ENCODE peak calls at places on chromosomes 6 and 20, in seven cellular contexts. C is GM12865; O is left lung; V is progenitor cell of endocrine pancreas; Y is GM20000; D is IMR-90; A is CD4-positive, alpha-beta T cell. N is an unnamed sample.

GRCh38 chr20:25346349-25346748 is 44.3 kb downstream of the ABHD12 start:
- DNase-seq in C (no peak), O (no peak), V (no peak), Y (no peak), D (no peak), A (no peak), N (no peak)

GRCh38 chr6:89035252-89036106 is 45.1 kb upstream of the PNRC1 start:
- DNase-seq in C (no peak), O (peak), V (no peak), Y (no peak), D (peak), A (no peak), N (no peak)

GRCh38 chr6:169545956-169546355 is 155.9 kb downstream of the WDR27 start:
- DNase-seq in C (no peak), O (no peak), V (no peak), Y (no peak), D (peak), A (no peak), N (no peak)

GRCh38 chr6:26304213-26305096 is 60.5 kb upstream of the BTN3A2 start:
- DNase-seq in C (peak), O (peak), V (no peak), Y (peak), D (peak), A (no peak), N (no peak)

GRCh38 chr20:17227199-17227535 is 327 bp downstream of the PCSK2 start:
- DNase-seq in C (no peak), O (no peak), V (no peak), Y (no peak), D (no peak), A (no peak), N (no peak)

GRCh38 chr20:41617059-41617921 is 887 bp downstream of the CHD6 start:
- DNase-seq in C (peak), O (peak), V (peak), Y (peak), D (peak), A (peak), N (no peak)

GRCh38 chr20:41358230-41358629 is 8.4 kb downstream of the EMILIN3 start:
- DNase-seq in C (no peak), O (no peak), V (no peak), Y (no peak), D (no peak), A (no peak), N (no peak)

GRCh38 chr20:49510562-49511117 is 28.2 kb upstream of the KCNB1 start:
- DNase-seq in C (no peak), O (peak), V (no peak), Y (no peak), D (peak), A (no peak), N (no peak)

GRCh38 chr20:62860391-62860923 is 1.2 kb downstream of the TCFL5 start:
- DNase-seq in C (no peak), O (peak), V (no peak), Y (no peak), D (peak), A (no peak), N (no peak)

GRCh38 chr6:40997256-40997957 is 41.6 kb downstream of the UNC5CL start:
- DNase-seq in C (no peak), O (peak), V (peak), Y (no peak), D (peak), A (no peak), N (no peak)

GRCh38 chr20:10260316-10260715 is 41.7 kb downstream of the SNAP25 start:
- DNase-seq in C (no peak), O (no peak), V (no peak), Y (no peak), D (no peak), A (no peak), N (no peak)

GRCh38 chr6:83051386-83052172 is 14.1 kb downstream of the UBE3D start:
- DNase-seq in C (no peak), O (no peak), V (no peak), Y (no peak), D (no peak), A (no peak), N (no peak)

GRCh38 chr6:158020272-158020711 is 38.6 kb downstream of the SYNJ2 start:
- DNase-seq in C (no peak), O (no peak), V (no peak), Y (no peak), D (no peak), A (no peak), N (no peak)

DNA sequence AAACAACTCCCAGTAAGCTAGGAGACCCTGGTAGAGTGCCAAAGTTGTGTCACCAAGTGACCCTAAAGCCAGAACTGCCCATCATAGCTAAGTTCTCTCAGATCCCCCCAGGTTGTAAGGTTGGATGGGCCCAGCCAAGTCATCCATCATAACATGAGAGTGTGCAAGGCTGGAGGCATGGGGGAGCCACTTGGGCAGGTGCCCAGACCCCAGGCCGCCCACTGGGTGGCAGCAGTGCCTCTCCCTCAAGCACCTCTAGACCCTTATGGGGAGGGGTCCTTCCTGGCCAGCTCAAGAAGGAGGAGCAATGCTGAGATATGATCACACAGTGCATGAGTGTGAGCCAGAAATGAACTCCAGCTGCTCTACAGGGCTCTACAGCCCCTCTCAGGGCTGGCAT is 154.5 kb downstream of the MYLK4 start:
- DNase-seq in C (no peak), O (no peak), V (no peak), Y (no peak), D (no peak), A (no peak), N (no peak)
- TF ChIP-seq CTCF in C (peak), O (no peak), V (peak), Y (no peak), D (no peak), A (no peak), N (peak)

GRCh38 chr6:34908194-34908593 is 19.1 kb downstream of the ANKS1A start:
- DNase-seq in C (no peak), O (no peak), V (no peak), Y (no peak), D (no peak), A (no peak), N (no peak)
- TF ChIP-seq CTCF in C (no peak), O (no peak), V (no peak), Y (no peak), D (no peak), A (no peak), N (no peak)

GRCh38 chr6:10425177-10425972 is 10.5 kb upstream of the TFAP2A start:
- DNase-seq in C (no peak), O (no peak), V (no peak), Y (no peak), D (no peak), A (no peak), N (no peak)

GRCh38 chr6:10429638-10430427 is 15.0 kb upstream of the TFAP2A start:
- DNase-seq in C (peak), O (no peak), V (no peak), Y (peak), D (peak), A (no peak), N (no peak)

GRCh38 chr6:10426781-10427279 is 12.0 kb upstream of the TFAP2A start:
- DNase-seq in C (no peak), O (no peak), V (no peak), Y (no peak), D (no peak), A (no peak), N (no peak)

GRCh38 chr6:10424005-10424404 is 9.1 kb upstream of the TFAP2A start:
- DNase-seq in C (no peak), O (no peak), V (no peak), Y (no peak), D (no peak), A (no peak), N (no peak)

GRCh38 chr6:10425973-10426780 is 11.3 kb upstream of the TFAP2A start:
- DNase-seq in C (peak), O (no peak), V (no peak), Y (peak), D (no peak), A (no peak), N (no peak)
- TF ChIP-seq CTCF in C (no peak), O (no peak), V (no peak), Y (no peak), D (no peak), A (no peak), N (no peak)

GRCh38 chr6:98764378-98764911 is 69.9 kb upstream of the POU3F2 start:
- DNase-seq in C (no peak), O (no peak), V (no peak), Y (no peak), D (peak), A (no peak), N (no peak)

GRCh38 chr6:98775205-98775604 is 59.2 kb upstream of the POU3F2 start:
- DNase-seq in C (no peak), O (no peak), V (no peak), Y (no peak), D (no peak), A (no peak), N (no peak)

GRCh38 chr6:98769546-98769945 is 64.8 kb upstream of the POU3F2 start:
- DNase-seq in C (peak), O (no peak), V (no peak), Y (no peak), D (peak), A (no peak), N (no peak)
- TF ChIP-seq CTCF in C (peak), O (no peak), V (peak), Y (no peak), D (no peak), A (no peak), N (no peak)

DNA sequence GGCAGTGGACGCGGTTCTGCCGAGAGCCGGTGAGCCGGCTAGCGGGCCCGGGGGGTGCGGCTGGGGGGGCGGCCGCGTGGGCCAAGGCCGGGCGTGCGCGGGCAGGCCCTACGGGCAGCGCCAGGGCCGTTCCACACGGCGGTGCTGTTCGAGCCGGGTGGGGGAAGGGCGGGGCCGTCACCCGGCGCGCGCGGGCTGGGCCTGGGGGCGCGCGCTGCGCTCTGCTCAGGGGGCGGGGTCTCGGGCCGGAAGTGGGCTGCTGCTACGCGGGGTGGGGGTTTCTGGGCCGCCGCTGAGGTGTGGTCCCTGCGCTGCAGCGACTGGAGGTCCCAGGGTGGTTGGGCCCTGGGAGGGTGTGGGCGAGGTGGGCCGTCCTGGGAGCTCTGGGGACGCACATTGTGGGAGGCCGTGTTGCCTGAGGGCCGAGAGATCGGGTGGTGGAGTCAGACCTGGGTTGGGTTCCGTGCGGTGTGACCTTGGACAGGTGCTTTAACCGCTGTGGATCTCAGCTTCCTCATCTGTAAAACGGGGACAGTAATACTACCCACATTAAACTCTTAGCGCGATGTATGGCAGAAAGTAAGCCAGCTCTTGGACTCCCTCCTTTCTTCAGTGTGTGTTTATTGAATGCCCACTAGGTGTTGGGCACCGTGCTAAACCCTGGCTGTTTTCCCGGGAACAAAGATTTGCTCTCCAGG is 395 bp downstream of the MAPRE1 start:
- DNase-seq in C (peak), O (peak), V (peak), Y (peak), D (peak), A (peak), N (peak)
- TF ChIP-seq CTCF in C (no peak), O (no peak), V (no peak), Y (no peak), D (no peak), A (no peak), N (peak)

GRCh38 chr6:112600168-112600567 is 253.0 kb downstream of the RFPL4B start:
- DNase-seq in C (no peak), O (no peak), V (no peak), Y (no peak), D (no peak), A (no peak), N (no peak)
- TF ChIP-seq CTCF in C (no peak), O (no peak), V (no peak), Y (no peak), D (peak), A (no peak), N (peak)

GRCh38 chr20:34552569-34552968 is 5.9 kb upstream of the MAP1LC3A start:
- DNase-seq in C (no peak), O (no peak), V (no peak), Y (no peak), D (no peak), A (no peak), N (no peak)

GRCh38 chr20:34547844-34548613 is 10.5 kb upstream of the MAP1LC3A start:
- DNase-seq in C (no peak), O (no peak), V (no peak), Y (no peak), D (no peak), A (no peak), N (no peak)

GRCh38 chr20:34546751-34547181 is 11.8 kb upstream of the MAP1LC3A start:
- DNase-seq in C (no peak), O (no peak), V (no peak), Y (no peak), D (no peak), A (no peak), N (no peak)

GRCh38 chr20:34549929-34550305 is 8.6 kb upstream of the MAP1LC3A start:
- DNase-seq in C (no peak), O (no peak), V (no peak), Y (no peak), D (no peak), A (no peak), N (no peak)

GRCh38 chr20:34549291-34549928 is 9.1 kb upstream of the MAP1LC3A start:
- DNase-seq in C (peak), O (no peak), V (no peak), Y (no peak), D (peak), A (no peak), N (no peak)
- TF ChIP-seq CTCF in C (no peak), O (no peak), V (no peak), Y (no peak), D (no peak), A (no peak), N (no peak)

GRCh38 chr6:75215291-75215690 is 9.4 kb upstream of the COL12A1 start:
- DNase-seq in C (no peak), O (no peak), V (no peak), Y (no peak), D (no peak), A (no peak), N (no peak)

GRCh38 chr6:75211920-75212590 is 6.2 kb upstream of the COL12A1 start:
- DNase-seq in C (no peak), O (no peak), V (no peak), Y (no peak), D (no peak), A (no peak), N (no peak)

GRCh38 chr6:75213112-75213511 is 7.3 kb upstream of the COL12A1 start:
- DNase-seq in C (no peak), O (no peak), V (no peak), Y (no peak), D (no peak), A (no peak), N (no peak)

GRCh38 chr6:75210885-75211739 is 5.3 kb upstream of the COL12A1 start:
- DNase-seq in C (peak), O (no peak), V (no peak), Y (peak), D (peak), A (no peak), N (peak)

DNA sequence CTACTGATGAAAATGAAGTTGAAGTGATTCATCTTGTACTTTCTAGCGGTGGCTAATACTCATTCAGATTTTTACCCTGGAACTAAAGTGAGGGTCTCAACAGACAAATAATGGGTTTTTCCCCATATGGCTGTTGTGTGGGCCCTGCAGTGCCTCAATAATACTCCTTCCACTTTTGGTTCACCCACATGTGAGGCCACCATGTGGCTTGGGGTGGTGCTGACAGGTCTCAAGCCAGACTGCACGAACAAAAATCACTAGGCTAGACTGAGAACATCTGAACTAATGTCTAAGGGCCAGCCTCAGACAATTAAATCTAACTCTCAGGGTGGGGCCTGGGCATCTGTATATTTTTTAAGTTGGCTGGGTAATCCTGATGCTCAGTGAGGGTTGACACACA is 7.9 kb upstream of the COL12A1 start:
- DNase-seq in C (peak), O (no peak), V (no peak), Y (peak), D (no peak), A (no peak), N (no peak)
- TF ChIP-seq CTCF in C (peak), O (no peak), V (peak), Y (no peak), D (no peak), A (no peak), N (no peak)

DNA sequence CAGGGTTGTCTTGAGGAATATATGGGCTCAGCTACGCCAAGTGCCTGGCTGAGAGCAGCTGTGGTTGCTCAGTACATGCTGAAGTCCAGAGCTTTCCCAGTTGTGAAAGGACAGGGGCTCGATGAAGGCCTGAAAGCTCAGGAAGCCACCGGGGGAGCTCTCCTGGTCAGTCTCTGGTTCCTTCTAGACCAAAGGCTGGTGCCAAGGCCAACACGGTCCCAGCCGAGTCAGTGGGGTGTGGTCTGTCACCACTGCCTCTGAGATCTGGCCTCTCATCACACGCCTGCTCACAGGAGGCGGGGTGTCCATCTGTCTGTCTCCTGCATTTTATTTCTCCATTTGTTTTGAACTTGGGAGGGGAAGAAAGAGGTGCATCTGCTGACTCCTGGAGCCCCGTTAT is 4.9 kb upstream of the FAM83C start:
- DNase-seq in C (no peak), O (no peak), V (no peak), Y (no peak), D (no peak), A (no peak), N (no peak)
- TF ChIP-seq CTCF in C (no peak), O (no peak), V (no peak), Y (no peak), D (no peak), A (no peak), N (no peak)

GRCh38 chr6:63476302-63476701 is 96.0 kb upstream of the LOC128125822 start:
- DNase-seq in C (no peak), O (no peak), V (no peak), Y (no peak), D (no peak), A (no peak), N (no peak)
- TF ChIP-seq CTCF in C (no peak), O (no peak), V (peak), Y (no peak), D (no peak), A (no peak), N (no peak)

N was measured in neural crest cell.